ENCODE peak calls at places on chromosomes 13 and 19, in five cellular contexts. One of them, this sample, is unnamed. For H3K4me1, the result is how much of the 10 kb centered on the place peaks cover.

GRCh38 chr19:50003810-50004419 is 21.3 kb downstream of the VRK3 start:
- DNase-seq in breast epithelium: no peak
- DNase-seq in psoas muscle: peak
- DNase-seq in body of pancreas: no peak
- DNase-seq in heart right ventricle: no peak
- DNase-seq in this sample: no peak

GRCh38 chr13:98065468-98065867 is 77.4 kb upstream of the FARP1 start:
- DNase-seq in breast epithelium: no peak
- DNase-seq in psoas muscle: no peak
- DNase-seq in body of pancreas: no peak
- DNase-seq in heart right ventricle: no peak
- DNase-seq in this sample: no peak

GRCh38 chr13:30978981-30979956 is 46.8 kb downstream of the TEX26 start:
- DNase-seq in breast epithelium: no peak
- DNase-seq in psoas muscle: no peak
- DNase-seq in body of pancreas: peak
- DNase-seq in heart right ventricle: peak
- DNase-seq in this sample: no peak

GRCh38 chr13:24670927-24671326 is 9.3 kb upstream of the ATP12A start:
- DNase-seq in breast epithelium: no peak
- DNase-seq in psoas muscle: no peak
- DNase-seq in body of pancreas: no peak
- DNase-seq in heart right ventricle: no peak
- DNase-seq in this sample: no peak

GRCh38 chr19:29631450-29631849 is 25.4 kb downstream of the POP4 start:
- DNase-seq in breast epithelium: no peak
- DNase-seq in psoas muscle: no peak
- DNase-seq in body of pancreas: no peak
- DNase-seq in heart right ventricle: no peak
- DNase-seq in this sample: no peak

GRCh38 chr19:57351867-57352266 is 796 bp downstream of the ZNF304 start:
- DNase-seq in breast epithelium: no peak
- DNase-seq in psoas muscle: no peak
- DNase-seq in body of pancreas: no peak
- DNase-seq in heart right ventricle: no peak
- DNase-seq in this sample: no peak

GRCh38 chr19:50720181-50720920 is 749 bp upstream of the SHANK1 start:
- DNase-seq in breast epithelium: no peak
- DNase-seq in psoas muscle: no peak
- DNase-seq in body of pancreas: no peak
- DNase-seq in heart right ventricle: no peak
- DNase-seq in this sample: no peak

GRCh38 chr19:7529246-7529600 is 6.3 kb upstream of the PNPLA6 start:
- DNase-seq in breast epithelium: no peak
- DNase-seq in psoas muscle: no peak
- DNase-seq in body of pancreas: no peak
- DNase-seq in heart right ventricle: no peak
- DNase-seq in this sample: no peak

GRCh38 chr19:17867087-17867486 is 4.7 kb upstream of the SLC5A5 start:
- DNase-seq in breast epithelium: no peak
- DNase-seq in psoas muscle: no peak
- DNase-seq in body of pancreas: no peak
- DNase-seq in heart right ventricle: no peak
- DNase-seq in this sample: no peak

GRCh38 chr13:20708216-20708615 is 4.7 kb downstream of the IL17D start:
- DNase-seq in breast epithelium: no peak
- DNase-seq in psoas muscle: no peak
- DNase-seq in body of pancreas: no peak
- DNase-seq in heart right ventricle: no peak
- DNase-seq in this sample: no peak

GRCh38 chr13:26219726-26220125 is 2.4 kb downstream of the RNF6 start:
- DNase-seq in breast epithelium: no peak
- DNase-seq in psoas muscle: no peak
- DNase-seq in body of pancreas: no peak
- DNase-seq in heart right ventricle: no peak
- DNase-seq in this sample: no peak

GRCh38 chr19:2268480-2268830 is 12.2 kb upstream of the JSRP1 start:
- DNase-seq in breast epithelium: no peak
- DNase-seq in psoas muscle: no peak
- DNase-seq in body of pancreas: no peak
- DNase-seq in heart right ventricle: no peak
- DNase-seq in this sample: no peak

GRCh38 chr19:2270572-2271515 is 11.1 kb downstream of the PEAK3 start:
- DNase-seq in breast epithelium: peak
- DNase-seq in psoas muscle: peak
- DNase-seq in body of pancreas: peak
- DNase-seq in heart right ventricle: peak
- DNase-seq in this sample: no peak

GRCh38 chr19:2270157-2270571 is 11.8 kb downstream of the PEAK3 start:
- DNase-seq in breast epithelium: no peak
- DNase-seq in psoas muscle: peak
- DNase-seq in body of pancreas: peak
- DNase-seq in heart right ventricle: peak
- DNase-seq in this sample: no peak

GRCh38 chr19:2268861-2269243 is 12.6 kb upstream of the JSRP1 start:
- DNase-seq in breast epithelium: no peak
- DNase-seq in psoas muscle: no peak
- DNase-seq in body of pancreas: no peak
- DNase-seq in heart right ventricle: no peak
- DNase-seq in this sample: no peak

DNA sequence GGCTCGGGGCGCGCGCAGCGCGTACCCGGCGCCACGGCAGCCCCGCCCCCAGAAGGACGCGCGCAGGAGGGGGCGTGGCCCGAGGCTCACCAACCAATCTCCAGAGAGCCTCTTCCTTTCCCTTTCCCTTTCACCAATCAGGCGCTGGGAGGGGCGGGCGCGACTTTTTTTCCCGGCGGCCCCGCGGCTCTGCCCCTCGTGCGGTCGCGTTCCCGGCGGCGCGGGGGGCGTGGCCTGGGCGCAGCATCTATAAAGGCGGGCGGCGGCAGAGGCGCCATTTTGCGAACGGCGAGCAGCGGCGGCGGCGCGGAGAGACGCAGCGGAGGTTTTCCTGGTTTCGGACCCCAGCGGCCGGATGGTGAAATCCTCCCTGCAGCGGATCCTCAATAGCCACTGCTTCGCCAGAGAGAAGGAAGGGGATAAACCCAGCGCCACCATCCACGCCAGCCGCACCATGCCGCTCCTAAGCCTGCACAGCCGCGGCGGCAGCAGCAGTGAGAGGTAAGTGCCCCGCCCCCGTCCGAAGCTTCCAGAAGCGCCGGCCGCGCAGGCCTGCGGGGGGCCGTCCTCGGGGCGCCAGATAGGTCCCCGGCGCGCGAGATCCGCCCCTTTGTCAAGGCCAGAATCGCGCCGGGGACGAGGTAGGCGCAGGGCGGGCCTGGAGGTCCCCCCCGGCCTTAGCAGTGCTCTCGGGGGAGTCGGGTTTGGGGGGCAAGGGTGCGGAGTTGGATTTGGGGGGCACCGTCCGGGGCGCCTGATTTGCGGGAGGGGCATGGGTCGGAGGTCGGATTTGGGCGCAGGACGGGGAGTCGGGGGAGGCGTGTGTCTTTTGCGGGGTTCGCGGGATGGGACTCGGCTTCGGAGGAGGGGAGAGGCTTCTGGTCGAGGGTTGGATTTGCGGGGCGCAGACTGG is 12.5 kb downstream of the PEAK3 start:
- DNase-seq in breast epithelium: peak
- DNase-seq in psoas muscle: peak
- DNase-seq in body of pancreas: peak
- DNase-seq in heart right ventricle: peak
- DNase-seq in this sample: no peak
- H3K4me1 ChIP-seq in breast epithelium: under half
- H3K4me1 ChIP-seq in psoas muscle: under half
- H3K4me1 ChIP-seq in body of pancreas: under half
- H3K4me1 ChIP-seq in heart right ventricle: half or more
- H3K4me1 ChIP-seq in this sample: under half

GRCh38 chr13:105904034-105904742 is 631.3 kb downstream of the EFNB2 start:
- DNase-seq in breast epithelium: no peak
- DNase-seq in psoas muscle: no peak
- DNase-seq in body of pancreas: no peak
- DNase-seq in heart right ventricle: no peak
- DNase-seq in this sample: no peak

GRCh38 chr13:105907319-105908019 is 628.0 kb downstream of the EFNB2 start:
- DNase-seq in breast epithelium: no peak
- DNase-seq in psoas muscle: no peak
- DNase-seq in body of pancreas: no peak
- DNase-seq in heart right ventricle: no peak
- DNase-seq in this sample: no peak

DNA sequence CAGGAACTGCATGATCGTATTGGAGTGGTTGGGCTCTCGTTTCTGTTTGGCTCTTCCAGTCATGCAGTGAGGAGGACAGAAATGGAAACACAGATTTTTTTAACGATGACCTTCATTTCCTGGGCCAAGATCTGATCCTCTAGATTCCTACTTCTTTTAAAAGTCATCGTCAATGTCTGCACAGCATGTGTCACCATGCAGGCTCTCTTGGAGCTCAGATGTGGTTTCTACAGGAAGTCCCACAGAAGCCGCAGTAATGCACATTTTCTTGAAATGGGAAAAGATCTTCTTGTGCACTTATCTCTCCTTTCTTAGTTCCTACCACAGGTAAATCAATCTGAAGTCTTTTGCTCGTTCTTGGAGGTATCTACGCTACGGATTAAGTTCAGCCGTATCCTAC is 626.9 kb downstream of the EFNB2 start:
- DNase-seq in breast epithelium: no peak
- DNase-seq in psoas muscle: no peak
- DNase-seq in body of pancreas: no peak
- DNase-seq in heart right ventricle: no peak
- DNase-seq in this sample: no peak
- H3K4me1 ChIP-seq in breast epithelium: under half
- H3K4me1 ChIP-seq in psoas muscle: under half
- H3K4me1 ChIP-seq in body of pancreas: under half
- H3K4me1 ChIP-seq in heart right ventricle: under half
- H3K4me1 ChIP-seq in this sample: under half

DNA sequence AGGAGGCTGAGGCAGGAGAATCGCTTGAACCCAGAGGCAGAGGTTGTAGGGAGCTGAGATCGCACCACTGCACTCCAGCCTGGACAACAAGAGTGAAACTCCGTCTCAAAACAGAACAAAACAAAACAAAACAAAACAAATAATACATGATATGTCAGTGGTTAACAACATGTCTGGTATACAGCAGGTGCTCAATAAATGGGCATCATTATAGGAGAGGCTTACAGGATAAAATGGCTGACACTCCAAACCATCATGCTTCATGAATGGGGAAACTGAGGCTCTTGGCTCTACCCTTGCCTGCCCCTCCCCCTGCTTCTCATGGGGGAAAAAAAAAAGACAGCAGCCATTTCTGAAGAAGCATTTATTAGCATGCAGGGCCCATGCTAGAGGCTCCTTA is 3.0 kb upstream of the RAB3D start:
- DNase-seq in breast epithelium: no peak
- DNase-seq in psoas muscle: no peak
- DNase-seq in body of pancreas: no peak
- DNase-seq in heart right ventricle: no peak
- DNase-seq in this sample: no peak
- H3K4me1 ChIP-seq in breast epithelium: under half
- H3K4me1 ChIP-seq in psoas muscle: under half
- H3K4me1 ChIP-seq in body of pancreas: under half
- H3K4me1 ChIP-seq in heart right ventricle: under half
- H3K4me1 ChIP-seq in this sample: half or more

DNA sequence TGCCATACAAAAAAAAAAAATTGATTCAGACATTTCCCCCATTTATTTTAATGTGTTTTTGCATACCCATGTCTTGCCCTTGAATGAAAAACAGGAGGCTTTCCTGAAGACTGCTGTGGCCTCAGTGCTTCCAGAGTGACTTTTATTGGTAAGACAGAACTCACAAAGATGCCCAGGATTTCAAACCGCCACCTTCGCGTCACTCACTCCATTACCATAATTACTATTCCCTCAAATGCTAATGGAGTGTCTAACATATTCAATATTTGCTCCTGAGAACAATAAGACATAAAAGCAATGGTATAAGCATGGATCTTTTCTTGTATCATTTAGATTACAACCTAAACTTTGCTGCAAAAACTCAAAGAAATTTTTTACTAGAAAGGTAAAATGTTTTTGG is 282.2 kb upstream of the SOX21 start:
- DNase-seq in breast epithelium: no peak
- DNase-seq in psoas muscle: no peak
- DNase-seq in body of pancreas: no peak
- DNase-seq in heart right ventricle: no peak
- DNase-seq in this sample: no peak
- H3K4me1 ChIP-seq in breast epithelium: under half
- H3K4me1 ChIP-seq in psoas muscle: under half
- H3K4me1 ChIP-seq in body of pancreas: under half
- H3K4me1 ChIP-seq in heart right ventricle: under half
- H3K4me1 ChIP-seq in this sample: under half

This sample was measured in vagina.